ENCODE peak calls at places on chromosomes 5 and 9, in five cellular contexts. N, J, Y, R and S are unnamed samples. For H3K4me1, the result is how much of the 10 kb centered on the place peaks cover.

GRCh38 chr9:134597957-134598883 is 43.4 kb upstream of the COL5A1 start:
- ATAC-seq in N (peak), J (no peak), Y (no peak), R (no peak), S (no peak)

GRCh38 chr5:81688215-81688614 is 62.7 kb downstream of the SSBP2 start:
- ATAC-seq in N (no peak), J (no peak), Y (no peak), R (no peak), S (no peak)

GRCh38 chr9:4066682-4067081 is 233.2 kb downstream of the GLIS3 start:
- ATAC-seq in N (no peak), J (no peak), Y (no peak), R (no peak), S (no peak)

GRCh38 chr9:24939099-24939850 is 393.6 kb upstream of the IZUMO3 start:
- ATAC-seq in N (no peak), J (no peak), Y (no peak), R (no peak), S (no peak)

GRCh38 chr9:124510650-124511425 is 3.6 kb upstream of the NR5A1 start:
- ATAC-seq in N (no peak), J (no peak), Y (no peak), R (no peak), S (no peak)

GRCh38 chr5:112996830-112997374 is 20.3 kb downstream of the DCP2 start:
- ATAC-seq in N (no peak), J (no peak), Y (no peak), R (no peak), S (no peak)

GRCh38 chr9:114189823-114190562 is 34.7 kb downstream of the COL27A1 start:
- ATAC-seq in N (no peak), J (no peak), Y (no peak), R (no peak), S (no peak)

GRCh38 chr9:1100945-1101344 is 50.8 kb downstream of the DMRT2 start:
- ATAC-seq in N (peak), J (peak), Y (peak), R (peak), S (peak)

GRCh38 chr5:90802695-90803317 is 244.2 kb downstream of the ADGRV1 start:
- ATAC-seq in N (no peak), J (peak), Y (peak), R (peak), S (no peak)

GRCh38 chr5:123670981-123671557 is 159.1 kb downstream of the CSNK1G3 start:
- ATAC-seq in N (no peak), J (peak), Y (no peak), R (no peak), S (no peak)

GRCh38 chr9:94139672-94140417 is 55.6 kb downstream of the PTPDC1 start:
- ATAC-seq in N (peak), J (peak), Y (peak), R (peak), S (peak)

GRCh38 chr9:33210006-33210715 is 29.8 kb upstream of the SPINK4 start:
- ATAC-seq in N (no peak), J (peak), Y (no peak), R (no peak), S (no peak)

GRCh38 chr9:93207326-93207814 is 23.4 kb downstream of the WNK2 start:
- ATAC-seq in N (peak), J (no peak), Y (no peak), R (peak), S (peak)

GRCh38 chr5:42360061-42360460 is 63.2 kb upstream of the GHR start:
- ATAC-seq in N (peak), J (no peak), Y (peak), R (no peak), S (peak)

GRCh38 chr5:68891718-68892117 is 202.1 kb upstream of the SLC30A5 start:
- ATAC-seq in N (no peak), J (no peak), Y (no peak), R (no peak), S (no peak)

GRCh38 chr5:168307925-168308584 is 16.6 kb downstream of the WWC1 start:
- ATAC-seq in N (no peak), J (peak), Y (no peak), R (no peak), S (no peak)

GRCh38 chr5:2184563-2185540 is 302.1 kb upstream of the IRX4 start:
- ATAC-seq in N (no peak), J (peak), Y (no peak), R (no peak), S (peak)

GRCh38 chr5:2187687-2188086 is 305.0 kb upstream of the IRX4 start:
- ATAC-seq in N (no peak), J (no peak), Y (no peak), R (no peak), S (no peak)

GRCh38 chr5:2187156-2187555 is 304.4 kb upstream of the IRX4 start:
- ATAC-seq in N (no peak), J (no peak), Y (no peak), R (no peak), S (no peak)

GRCh38 chr5:2186472-2187015 is 303.8 kb upstream of the IRX4 start:
- ATAC-seq in N (no peak), J (no peak), Y (no peak), R (no peak), S (no peak)

GRCh38 chr5:2185646-2186471 is 303.1 kb upstream of the IRX4 start:
- ATAC-seq in N (no peak), J (no peak), Y (no peak), R (no peak), S (no peak)
- H3K4me1 ChIP-seq in N (under half), J (under half), Y (under half), R (under half), S (under half)

GRCh38 chr9:128892223-128892892 is 10.4 kb downstream of the LRRC8A start:
- ATAC-seq in N (peak), J (peak), Y (peak), R (peak), S (peak)
- H3K4me1 ChIP-seq in N (under half), J (under half), Y (under half), R (under half), S (half or more)

GRCh38 chr9:98995971-98996504 is 52.3 kb downstream of the COL15A1 start:
- ATAC-seq in N (no peak), J (no peak), Y (no peak), R (no peak), S (no peak)

GRCh38 chr9:98994226-98995058 is 50.7 kb downstream of the COL15A1 start:
- ATAC-seq in N (no peak), J (no peak), Y (no peak), R (no peak), S (no peak)

GRCh38 chr9:98993570-98993945 is 49.9 kb downstream of the COL15A1 start:
- ATAC-seq in N (peak), J (peak), Y (peak), R (no peak), S (peak)

GRCh38 chr9:98992885-98993569 is 49.3 kb downstream of the COL15A1 start:
- ATAC-seq in N (no peak), J (no peak), Y (no peak), R (no peak), S (no peak)

GRCh38 chr9:98995059-98995665 is 51.5 kb downstream of the COL15A1 start:
- ATAC-seq in N (peak), J (peak), Y (no peak), R (no peak), S (peak)
- H3K4me1 ChIP-seq in N (under half), J (under half), Y (under half), R (under half), S (half or more)

DNA sequence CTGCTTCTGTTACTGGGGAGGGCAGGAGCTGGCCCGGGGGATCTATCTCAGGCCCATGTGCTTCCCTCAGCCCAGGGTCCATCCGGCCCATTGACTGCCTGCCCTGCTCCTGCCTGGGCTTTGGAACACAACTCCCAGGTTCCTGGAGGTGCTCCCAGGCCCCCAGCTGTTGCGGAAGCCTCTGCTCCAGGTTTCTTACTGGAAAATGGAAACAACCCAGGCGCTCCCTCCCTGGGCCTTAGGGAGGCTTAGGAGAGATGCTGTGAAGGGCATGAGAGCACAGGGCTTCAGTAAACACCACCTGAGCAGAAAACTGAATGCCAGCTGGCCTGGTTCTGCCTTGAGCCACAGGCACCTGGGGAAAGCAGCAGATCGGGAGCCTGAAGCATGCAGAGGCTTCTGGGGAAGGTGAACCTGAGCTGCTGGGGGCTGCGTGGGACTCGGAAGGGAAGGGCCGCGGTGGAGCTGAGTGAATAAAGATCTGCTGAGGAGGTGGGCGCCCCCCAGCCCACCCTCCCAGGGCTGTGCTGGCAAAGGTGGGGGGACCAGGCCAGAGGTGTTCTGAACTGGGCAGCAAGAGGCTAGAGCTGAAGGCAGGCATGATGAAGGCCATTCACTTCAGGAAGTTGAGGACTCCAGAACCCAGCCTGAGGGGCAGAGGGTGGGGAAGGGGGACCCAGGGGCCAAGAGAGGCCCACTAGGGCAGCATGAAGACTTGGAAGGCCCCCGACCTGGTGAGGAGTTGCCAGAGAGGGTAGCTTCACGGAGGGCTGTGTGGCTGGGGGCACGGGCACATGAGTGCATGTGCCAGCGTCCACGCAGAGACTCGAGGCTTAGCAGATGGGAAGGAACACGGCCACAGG is 64.8 kb downstream of the SHB start:
- ATAC-seq in N (no peak), J (no peak), Y (no peak), R (no peak), S (no peak)
- H3K4me1 ChIP-seq in N (under half), J (half or more), Y (under half), R (under half), S (half or more)

GRCh38 chr5:174714751-174715150 is 9.6 kb upstream of the MSX2 start:
- ATAC-seq in N (no peak), J (no peak), Y (no peak), R (no peak), S (no peak)
- H3K4me1 ChIP-seq in N (under half), J (under half), Y (under half), R (under half), S (under half)

GRCh38 chr5:176537608-176538504 is 654 bp upstream of the RNF44 start:
- ATAC-seq in N (peak), J (peak), Y (peak), R (peak), S (peak)

GRCh38 chr5:176535655-176536131 is 1.5 kb downstream of the RNF44 start:
- ATAC-seq in N (no peak), J (no peak), Y (no peak), R (no peak), S (no peak)

GRCh38 chr5:176536902-176537607 is at the start of gene RNF44:
- ATAC-seq in N (peak), J (peak), Y (peak), R (peak), S (peak)

GRCh38 chr5:176535101-176535654 is 2.0 kb downstream of the RNF44 start:
- ATAC-seq in N (no peak), J (peak), Y (no peak), R (no peak), S (no peak)

GRCh38 chr5:176536132-176536901 is 885 bp downstream of the RNF44 start:
- ATAC-seq in N (peak), J (peak), Y (peak), R (peak), S (peak)
- H3K4me1 ChIP-seq in N (under half), J (half or more), Y (under half), R (half or more), S (under half)

GRCh38 chr5:36642089-36642488 is 35.7 kb downstream of the SLC1A3 start:
- ATAC-seq in N (no peak), J (peak), Y (no peak), R (no peak), S (no peak)

GRCh38 chr5:36643162-36643561 is 36.8 kb downstream of the SLC1A3 start:
- ATAC-seq in N (no peak), J (no peak), Y (no peak), R (no peak), S (no peak)

GRCh38 chr5:36646507-36647023 is 40.2 kb downstream of the SLC1A3 start:
- ATAC-seq in N (no peak), J (no peak), Y (no peak), R (no peak), S (no peak)

GRCh38 chr5:36647046-36647445 is 40.6 kb downstream of the SLC1A3 start:
- ATAC-seq in N (no peak), J (peak), Y (no peak), R (no peak), S (no peak)

GRCh38 chr5:36644727-36645126 is 38.3 kb downstream of the SLC1A3 start:
- ATAC-seq in N (no peak), J (no peak), Y (peak), R (no peak), S (no peak)
- H3K4me1 ChIP-seq in N (under half), J (under half), Y (under half), R (under half), S (under half)